ENCODE peak calls at places on chromosomes 7 and 10, in four cellular contexts. One of them, this sample, is unnamed. For H3K4me1, the result is how much of the 10 kb centered on the place peaks cover.

GRCh38 chr7:69597278-69598076 is 798 bp upstream of the AUTS2 start:
- DNase-seq in Peyer's patch: peak
- DNase-seq in ovary: peak
- DNase-seq in heart left ventricle: peak
- DNase-seq in this sample: peak

GRCh38 chr7:140304071-140304799 is 94.1 kb downstream of the SLC37A3 start:
- DNase-seq in Peyer's patch: no peak
- DNase-seq in ovary: no peak
- DNase-seq in heart left ventricle: no peak
- DNase-seq in this sample: peak

GRCh38 chr7:96987719-96988118 is 17.6 kb upstream of the DLX6 start:
- DNase-seq in Peyer's patch: no peak
- DNase-seq in ovary: no peak
- DNase-seq in heart left ventricle: no peak
- DNase-seq in this sample: no peak

GRCh38 chr10:12308102-12308501 is 41.2 kb upstream of the CAMK1D start:
- DNase-seq in Peyer's patch: no peak
- DNase-seq in ovary: no peak
- DNase-seq in heart left ventricle: no peak
- DNase-seq in this sample: no peak

GRCh38 chr10:127612-128432 is 7.4 kb upstream of the ZMYND11 start:
- DNase-seq in Peyer's patch: peak
- DNase-seq in ovary: no peak
- DNase-seq in heart left ventricle: no peak
- DNase-seq in this sample: no peak

GRCh38 chr7:106774768-106775551 is 90.1 kb upstream of the PIK3CG start:
- DNase-seq in Peyer's patch: no peak
- DNase-seq in ovary: no peak
- DNase-seq in heart left ventricle: no peak
- DNase-seq in this sample: no peak

GRCh38 chr7:42522227-42522991 is 285.4 kb upstream of the GLI3 start:
- DNase-seq in Peyer's patch: no peak
- DNase-seq in ovary: no peak
- DNase-seq in heart left ventricle: no peak
- DNase-seq in this sample: no peak

GRCh38 chr10:17046989-17047388 is 82.6 kb downstream of the CUBN start:
- DNase-seq in Peyer's patch: no peak
- DNase-seq in ovary: no peak
- DNase-seq in heart left ventricle: no peak
- DNase-seq in this sample: no peak

GRCh38 chr7:155665957-155666287 is 21.5 kb downstream of the RBM33 start:
- DNase-seq in Peyer's patch: no peak
- DNase-seq in ovary: no peak
- DNase-seq in heart left ventricle: no peak
- DNase-seq in this sample: no peak

GRCh38 chr10:110500515-110500905 is 2.8 kb downstream of the DUSP5 start:
- DNase-seq in Peyer's patch: no peak
- DNase-seq in ovary: no peak
- DNase-seq in heart left ventricle: peak
- DNase-seq in this sample: no peak

GRCh38 chr7:116443646-116444045 is 55.9 kb upstream of the CAV2 start:
- DNase-seq in Peyer's patch: no peak
- DNase-seq in ovary: no peak
- DNase-seq in heart left ventricle: no peak
- DNase-seq in this sample: no peak
- H3K4me1 ChIP-seq in Peyer's patch: under half
- H3K4me1 ChIP-seq in ovary: under half
- H3K4me1 ChIP-seq in heart left ventricle: under half
- H3K4me1 ChIP-seq in this sample: under half

DNA sequence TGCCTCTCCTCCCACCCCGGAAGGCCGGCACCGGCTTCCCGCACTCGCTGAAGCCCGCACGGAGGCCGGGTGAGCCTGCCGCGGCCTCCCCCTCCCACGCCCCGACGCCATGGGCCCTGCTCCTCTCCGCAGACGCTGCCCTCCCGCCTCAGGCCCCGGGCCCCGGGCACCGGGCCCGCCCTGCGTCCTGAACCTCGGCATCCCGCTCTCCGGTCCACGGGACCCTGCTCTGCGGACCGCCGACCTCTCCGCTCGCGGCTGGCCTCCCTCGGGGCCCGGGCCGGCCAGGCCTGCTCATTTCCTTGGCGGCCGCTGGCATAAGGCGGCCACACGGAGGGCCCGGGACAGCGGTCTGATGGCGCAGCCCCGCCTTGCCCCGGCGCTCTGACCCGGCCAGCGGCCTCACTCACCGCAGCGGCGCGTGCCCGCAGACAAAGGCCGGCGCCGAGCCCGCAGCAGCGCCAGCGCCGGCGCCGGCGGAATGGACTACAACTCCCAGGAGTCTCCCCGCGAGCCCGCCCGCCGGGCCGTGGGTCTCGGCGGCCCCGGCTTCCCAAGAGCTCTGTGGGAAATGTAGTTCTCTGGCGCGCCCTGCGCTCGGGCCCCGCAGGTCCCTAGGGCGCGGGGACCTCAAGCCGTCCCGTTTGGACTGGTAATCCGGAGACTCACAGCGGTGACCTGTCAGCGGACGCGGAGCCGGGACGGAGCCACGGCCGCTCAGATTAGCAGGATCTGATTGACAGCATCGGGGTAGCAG is at the start of gene ZNF32:
- DNase-seq in Peyer's patch: peak
- DNase-seq in ovary: peak
- DNase-seq in heart left ventricle: peak
- DNase-seq in this sample: peak
- TF ChIP-seq POLR2A in Peyer's patch: peak
- TF ChIP-seq POLR2A in ovary: peak
- TF ChIP-seq POLR2A in heart left ventricle: no peak
- TF ChIP-seq POLR2A in this sample: peak

GRCh38 chr7:475425-475728 is 44.3 kb downstream of the PDGFA start:
- DNase-seq in Peyer's patch: no peak
- DNase-seq in ovary: peak
- DNase-seq in heart left ventricle: peak
- DNase-seq in this sample: no peak
- TF ChIP-seq CTCF in Peyer's patch: no peak
- TF ChIP-seq CTCF in ovary: no peak
- TF ChIP-seq CTCF in heart left ventricle: no peak
- TF ChIP-seq CTCF in this sample: no peak

DNA sequence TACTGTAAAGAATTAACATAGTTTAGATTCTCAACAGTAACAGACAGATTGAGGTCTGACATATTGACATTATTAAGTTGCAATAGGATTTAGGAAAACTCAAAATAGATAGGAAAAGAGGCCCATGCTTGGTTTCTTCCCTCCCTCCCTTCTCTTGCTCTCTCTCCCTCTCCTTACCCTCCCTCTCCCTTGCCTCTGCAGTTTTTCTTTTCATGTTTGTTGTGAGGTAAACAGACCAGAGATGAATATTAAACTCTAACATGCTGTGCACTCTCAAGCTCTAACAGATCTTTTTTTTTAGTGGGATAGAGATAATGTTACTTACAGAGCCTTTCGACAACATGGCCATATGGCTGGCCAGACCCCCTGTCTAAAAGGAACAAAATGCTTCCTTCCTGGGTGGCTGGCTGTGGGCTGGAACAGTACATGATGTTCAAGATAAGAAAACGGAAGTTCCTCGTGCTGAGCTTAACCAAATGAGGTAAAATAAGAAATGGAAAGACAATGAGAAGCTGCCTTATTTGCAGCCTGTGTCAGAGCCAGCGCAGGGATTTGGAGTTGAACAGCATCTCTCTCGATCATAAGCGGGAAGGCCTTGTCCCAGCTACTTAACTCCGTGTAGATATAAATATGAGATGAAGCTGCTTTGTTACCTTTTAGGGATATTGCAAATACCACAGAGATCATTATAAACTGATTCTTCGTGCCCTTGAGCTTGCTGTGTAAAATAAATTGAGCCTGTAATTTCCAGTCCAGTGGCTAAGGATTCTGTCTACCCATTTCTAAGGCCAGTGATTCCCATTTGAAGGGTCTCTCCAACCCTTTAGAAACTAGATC is 391.9 kb upstream of the NPVF start:
- DNase-seq in Peyer's patch: peak
- DNase-seq in ovary: peak
- DNase-seq in heart left ventricle: peak
- DNase-seq in this sample: peak
- H3K4me1 ChIP-seq in Peyer's patch: under half
- H3K4me1 ChIP-seq in ovary: under half
- H3K4me1 ChIP-seq in heart left ventricle: under half
- H3K4me1 ChIP-seq in this sample: under half

GRCh38 chr7:150432915-150433892 is 17.2 kb upstream of the GIMAP8 start:
- DNase-seq in Peyer's patch: peak
- DNase-seq in ovary: no peak
- DNase-seq in heart left ventricle: no peak
- DNase-seq in this sample: peak
- TF ChIP-seq POLR2A in Peyer's patch: no peak
- TF ChIP-seq POLR2A in ovary: no peak
- TF ChIP-seq POLR2A in heart left ventricle: no peak
- TF ChIP-seq POLR2A in this sample: no peak

GRCh38 chr10:117929321-117930067 is 117.2 kb downstream of the RAB11FIP2 start:
- DNase-seq in Peyer's patch: no peak
- DNase-seq in ovary: no peak
- DNase-seq in heart left ventricle: no peak
- DNase-seq in this sample: no peak
- TF ChIP-seq CTCF in Peyer's patch: no peak
- TF ChIP-seq CTCF in ovary: no peak
- TF ChIP-seq CTCF in heart left ventricle: no peak
- TF ChIP-seq CTCF in this sample: peak

GRCh38 chr7:24946467-24946866 is 33.5 kb downstream of the OSBPL3 start:
- DNase-seq in Peyer's patch: no peak
- DNase-seq in ovary: no peak
- DNase-seq in heart left ventricle: no peak
- DNase-seq in this sample: no peak

GRCh38 chr7:24942226-24942625 is 37.8 kb downstream of the OSBPL3 start:
- DNase-seq in Peyer's patch: no peak
- DNase-seq in ovary: no peak
- DNase-seq in heart left ventricle: no peak
- DNase-seq in this sample: no peak

GRCh38 chr7:24943096-24943948 is 36.7 kb downstream of the OSBPL3 start:
- DNase-seq in Peyer's patch: no peak
- DNase-seq in ovary: no peak
- DNase-seq in heart left ventricle: no peak
- DNase-seq in this sample: no peak

GRCh38 chr7:24948739-24949138 is 31.2 kb downstream of the OSBPL3 start:
- DNase-seq in Peyer's patch: no peak
- DNase-seq in ovary: no peak
- DNase-seq in heart left ventricle: no peak
- DNase-seq in this sample: no peak

GRCh38 chr7:24945899-24946298 is 34.1 kb downstream of the OSBPL3 start:
- DNase-seq in Peyer's patch: no peak
- DNase-seq in ovary: no peak
- DNase-seq in heart left ventricle: no peak
- DNase-seq in this sample: no peak
- H3K4me1 ChIP-seq in Peyer's patch: under half
- H3K4me1 ChIP-seq in ovary: under half
- H3K4me1 ChIP-seq in heart left ventricle: under half
- H3K4me1 ChIP-seq in this sample: under half